ENCODE peak calls at places on chromosomes 2 and 18, in five cellular contexts. Y, R, P, W and E are unnamed samples.

GRCh38 chr2:63041592-63041991 is 9.0 kb upstream of the OTX1 start:
- DNase-seq in Y (no peak), R (no peak), P (no peak), W (no peak), E (no peak)

GRCh38 chr18:45830917-45831316 is 5.4 kb downstream of the SIGLEC15 start:
- DNase-seq in Y (no peak), R (no peak), P (no peak), W (no peak), E (no peak)

GRCh38 chr2:24515335-24515734 is 24.3 kb downstream of the NCOA1 start:
- DNase-seq in Y (no peak), R (no peak), P (peak), W (no peak), E (no peak)

GRCh38 chr18:12768622-12769021 is 65.8 kb downstream of the PSMG2 start:
- DNase-seq in Y (peak), R (no peak), P (no peak), W (peak), E (no peak)

GRCh38 chr2:236974752-236975151 is 110.9 kb upstream of the COPS8 start:
- DNase-seq in Y (no peak), R (no peak), P (no peak), W (no peak), E (no peak)

GRCh38 chr18:37534627-37535026 is 31.0 kb downstream of the CELF4 start:
- DNase-seq in Y (no peak), R (no peak), P (no peak), W (no peak), E (no peak)

GRCh38 chr2:7026740-7027139 is 109.5 kb downstream of the RNF144A start:
- DNase-seq in Y (no peak), R (peak), P (peak), W (no peak), E (no peak)

GRCh38 chr2:119435148-119435952 is 3.7 kb downstream of the TMEM37 start:
- DNase-seq in Y (no peak), R (no peak), P (no peak), W (no peak), E (no peak)

GRCh38 chr2:106184394-106184793 is 9.7 kb downstream of the UXS1 start:
- DNase-seq in Y (no peak), R (no peak), P (no peak), W (no peak), E (no peak)

GRCh38 chr2:147045113-147045512 is 799.7 kb upstream of the ACVR2A start:
- DNase-seq in Y (no peak), R (no peak), P (peak), W (peak), E (peak)

GRCh38 chr2:230925879-230926765 is 1.1 kb upstream of the GPR55 start:
- DNase-seq in Y (no peak), R (no peak), P (no peak), W (no peak), E (peak)

GRCh38 chr18:31040982-31041345 is 1.6 kb downstream of the DSC3 start:
- DNase-seq in Y (no peak), R (no peak), P (no peak), W (no peak), E (no peak)
- H3K4me3 ChIP-seq in Y (no peak), R (no peak), P (no peak), W (no peak), E (no peak)

DNA sequence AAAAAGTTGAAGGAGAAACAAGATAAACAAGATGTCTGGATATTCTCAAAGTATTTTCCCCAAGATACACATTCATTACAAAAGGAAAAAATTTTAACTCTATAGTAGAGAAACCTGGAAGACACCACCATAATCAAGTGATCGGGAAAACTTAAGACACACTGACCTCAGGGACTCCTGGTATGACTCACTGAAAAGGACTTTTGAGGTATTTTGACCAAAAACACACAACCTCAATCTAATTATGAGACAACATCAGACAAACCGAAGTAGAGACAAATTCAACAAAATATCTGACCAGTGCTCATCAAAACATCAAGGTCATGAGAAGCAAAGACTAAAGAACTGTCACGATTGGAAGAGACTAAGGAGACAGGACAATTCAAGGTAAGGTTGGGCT is 34.7 kb downstream of the LPIN2 start:
- DNase-seq in Y (no peak), R (no peak), P (no peak), W (no peak), E (no peak)
- H3K4me3 ChIP-seq in Y (peak), R (peak), P (no peak), W (peak), E (peak)

DNA sequence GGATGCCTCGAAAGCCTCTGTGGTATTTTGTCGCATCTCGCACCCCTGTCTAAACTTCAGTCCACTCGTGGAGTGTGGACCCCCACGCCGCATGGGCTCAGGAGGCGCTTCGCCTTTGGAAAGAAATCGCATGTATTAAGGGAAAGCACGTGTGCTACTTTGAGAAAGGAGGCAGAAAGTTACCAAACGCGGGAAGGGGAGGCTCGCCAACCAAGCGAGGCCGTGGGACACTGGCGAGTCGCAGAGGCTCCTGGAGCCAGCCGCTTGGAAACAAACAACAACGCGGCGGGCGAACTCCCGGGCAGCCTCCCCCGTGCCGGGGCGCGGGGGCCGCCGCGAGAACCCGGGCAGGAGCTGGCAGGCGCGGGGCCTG is 455 bp upstream of the AGAP1 start:
- DNase-seq in Y (peak), R (no peak), P (no peak), W (peak), E (no peak)
- H3K4me3 ChIP-seq in Y (peak), R (peak), P (peak), W (peak), E (peak)

DNA sequence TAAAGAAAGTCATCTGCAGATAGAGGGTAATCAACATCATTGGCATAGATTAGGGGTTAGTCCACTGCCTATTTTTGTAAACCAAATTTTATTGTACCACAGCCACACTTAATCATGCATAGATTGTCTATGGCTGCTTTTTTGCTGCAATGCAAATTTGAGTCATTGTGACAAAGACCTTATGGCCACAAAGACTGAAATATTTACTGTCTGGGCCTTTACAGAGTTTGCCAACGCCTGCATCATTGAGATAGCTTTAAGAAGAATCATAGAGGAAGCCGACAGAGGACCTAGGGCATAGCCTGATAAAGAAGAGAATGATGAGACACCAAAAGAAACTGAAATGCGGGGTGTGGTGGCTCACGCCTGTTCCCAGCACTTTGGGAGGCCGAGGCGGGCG is 153.3 kb downstream of the MREG start:
- DNase-seq in Y (no peak), R (no peak), P (no peak), W (no peak), E (no peak)
- H3K4me3 ChIP-seq in Y (no peak), R (no peak), P (no peak), W (no peak), E (no peak)

GRCh38 chr18:39453882-39454281 is 1888.3 kb upstream of the CELF4 start:
- DNase-seq in Y (no peak), R (no peak), P (peak), W (peak), E (no peak)

GRCh38 chr18:39450958-39451357 is 1885.4 kb upstream of the CELF4 start:
- DNase-seq in Y (no peak), R (no peak), P (no peak), W (no peak), E (no peak)

GRCh38 chr18:39455300-39455699 is 1889.7 kb upstream of the CELF4 start:
- DNase-seq in Y (peak), R (peak), P (no peak), W (peak), E (no peak)

GRCh38 chr18:39454866-39455265 is 1889.3 kb upstream of the CELF4 start:
- DNase-seq in Y (no peak), R (no peak), P (no peak), W (no peak), E (no peak)

GRCh38 chr18:39453356-39453755 is 1887.8 kb upstream of the CELF4 start:
- DNase-seq in Y (no peak), R (no peak), P (no peak), W (no peak), E (no peak)
- H3K4me3 ChIP-seq in Y (no peak), R (no peak), P (no peak), W (no peak), E (no peak)